ENCODE peak calls at places on chromosomes 4 and X, in six cellular contexts. S is WERI-Rb-1; I is lower lobe of right lung; Z is endodermal cell; D is mammary epithelial cell; B is CD8-positive, alpha-beta T cell. V is an unnamed sample.

GRCh38 chr4:27239651-27240050 is 379.0 kb downstream of the STIM2 start:
- DNase-seq in B (no peak), Z (no peak), D (peak), I (no peak), S (no peak), V (no peak)

GRCh38 chr4:124415206-124415605 is 297.3 kb downstream of the ANKRD50 start:
- DNase-seq in Z (no peak), D (no peak), I (no peak), B (no peak), S (no peak), V (no peak)

GRCh38 chr4:76993787-76994641 is 44.5 kb downstream of the SEPTIN11 start:
- DNase-seq in D (no peak), I (no peak), Z (no peak), S (no peak), B (peak), V (no peak)

GRCh38 chr4:85870298-85871083 is 395.5 kb downstream of the ARHGAP24 start:
- DNase-seq in D (no peak), Z (no peak), I (no peak), S (no peak), B (no peak), V (no peak)

GRCh38 chrX:95063554-95063953 is 1389.5 kb downstream of the FAM133A start:
- DNase-seq in I (no peak), B (no peak), S (no peak), Z (no peak), D (peak), V (no peak)

GRCh38 chrX:136067946-136068345 is 79.4 kb upstream of the FHL1 start:
- DNase-seq in Z (no peak), D (no peak), B (no peak), S (no peak), I (no peak), V (no peak)

GRCh38 chr4:126627255-126627654 is 1005.5 kb upstream of the INTU start:
- DNase-seq in D (peak), B (no peak), I (no peak), Z (peak), S (peak), V (no peak)

GRCh38 chr4:70721747-70722146 is at the start of gene RUFY3:
- DNase-seq in S (peak), Z (no peak), B (no peak), D (no peak), I (no peak), V (no peak)

GRCh38 chrX:44144491-44144890 is 171.3 kb upstream of the NDP start:
- DNase-seq in D (no peak), I (no peak), B (no peak), S (no peak), Z (no peak), V (no peak)

GRCh38 chr4:67555447-67555846 is 3.1 kb upstream of the STAP1 start:
- DNase-seq in I (no peak), S (no peak), D (no peak), B (no peak), Z (no peak), V (no peak)

GRCh38 chrX:56782791-56783449 is 53.9 kb downstream of the NBDY start:
- DNase-seq in B (no peak), I (no peak), Z (no peak), S (no peak), D (no peak), V (no peak)

GRCh38 chrX:51178352-51178751 is 154.3 kb upstream of the NUDT10 start:
- DNase-seq in S (no peak), I (no peak), B (no peak), D (no peak), Z (no peak), V (no peak)

GRCh38 chr4:94548571-94548970 is 96.8 kb downstream of the PDLIM5 start:
- DNase-seq in Z (no peak), S (no peak), D (peak), B (no peak), I (no peak), V (no peak)

GRCh38 chrX:106170318-106170717 is 2.2 kb downstream of the PWWP3B start:
- DNase-seq in D (peak), Z (no peak), I (no peak), B (no peak), S (no peak), V (no peak)

GRCh38 chrX:130801901-130802300 is 101.1 kb downstream of the ENOX2 start:
- DNase-seq in I (no peak), D (no peak), S (no peak), B (no peak), Z (peak), V (no peak)

GRCh38 chrX:96569034-96569433 is 115.6 kb upstream of the DIAPH2 start:
- DNase-seq in B (no peak), Z (no peak), I (no peak), D (no peak), S (no peak), V (no peak)

GRCh38 chrX:136468391-136469103 is 19.2 kb upstream of the BRS3 start:
- DNase-seq in S (no peak), I (no peak), D (no peak), B (no peak), Z (no peak), V (no peak)

GRCh38 chr4:153152453-153153338 is 51.5 kb upstream of the TRIM2 start:
- DNase-seq in B (peak), I (peak), D (peak), S (peak), Z (peak), V (peak)

GRCh38 chr4:62601737-62602136 is 1401.6 kb downstream of the ADGRL3 start:
- DNase-seq in B (no peak), I (no peak), D (no peak), Z (no peak), S (no peak), V (no peak)

GRCh38 chrX:48937065-48937907 is 18.5 kb upstream of the PIM2 start:
- DNase-seq in Z (peak), S (no peak), D (no peak), I (peak), B (peak), V (peak)

GRCh38 chr4:30722916-30723270 is 2.7 kb downstream of the PCDH7 start:
- DNase-seq in B (no peak), Z (peak), S (peak), I (no peak), D (no peak), V (no peak)

GRCh38 chr4:123978637-123979036 is 582.0 kb downstream of the SPRY1 start:
- DNase-seq in Z (no peak), B (no peak), D (no peak), I (no peak), S (no peak), V (no peak)

GRCh38 chrX:130118941-130119640 is 8.8 kb upstream of the ELF4 start:
- DNase-seq in D (peak), I (no peak), Z (no peak), S (no peak), B (no peak), V (no peak)

GRCh38 chr4:138086471-138086870 is 155.7 kb downstream of the SLC7A11 start:
- DNase-seq in B (no peak), D (no peak), S (no peak), Z (no peak), I (no peak), V (no peak)

GRCh38 chr4:121950212-121950679 is 1.6 kb downstream of the TRPC3 start:
- DNase-seq in I (peak), B (peak), Z (peak), S (peak), D (peak), V (peak)

GRCh38 chr4:159174645-159175147 is 71.8 kb downstream of the RAPGEF2 start:
- DNase-seq in D (no peak), B (no peak), S (no peak), I (no peak), Z (no peak), V (no peak)

GRCh38 chr4:129085472-129085871 is 7.9 kb downstream of the SCLT1 start:
- DNase-seq in B (no peak), Z (no peak), I (no peak), S (no peak), D (no peak), V (no peak)

GRCh38 chr4:150001815-150002214 is 76.4 kb upstream of the DCLK2 start:
- DNase-seq in B (no peak), D (peak), I (no peak), Z (no peak), S (no peak), V (no peak)

GRCh38 chr4:147201016-147201415 is 255.4 kb upstream of the TTC29 start:
- DNase-seq in I (no peak), Z (no peak), S (no peak), B (no peak), D (no peak), V (no peak)

GRCh38 chr4:140052050-140052449 is 101.9 kb downstream of the MAML3 start:
- DNase-seq in I (peak), S (peak), D (peak), B (peak), Z (peak), V (peak)
- TF ChIP-seq CTCF in I (peak), S (peak), D (peak), B (no peak), Z (peak), V (peak)

GRCh38 chrX:17567173-17567572 is 170.1 kb upstream of the SCML1 start:
- DNase-seq in S (no peak), I (no peak), B (no peak), Z (no peak), D (no peak), V (no peak)
- H3K27ac ChIP-seq in S (no peak), I (no peak), B (no peak), Z (no peak), D (no peak), V (no peak)

DNA sequence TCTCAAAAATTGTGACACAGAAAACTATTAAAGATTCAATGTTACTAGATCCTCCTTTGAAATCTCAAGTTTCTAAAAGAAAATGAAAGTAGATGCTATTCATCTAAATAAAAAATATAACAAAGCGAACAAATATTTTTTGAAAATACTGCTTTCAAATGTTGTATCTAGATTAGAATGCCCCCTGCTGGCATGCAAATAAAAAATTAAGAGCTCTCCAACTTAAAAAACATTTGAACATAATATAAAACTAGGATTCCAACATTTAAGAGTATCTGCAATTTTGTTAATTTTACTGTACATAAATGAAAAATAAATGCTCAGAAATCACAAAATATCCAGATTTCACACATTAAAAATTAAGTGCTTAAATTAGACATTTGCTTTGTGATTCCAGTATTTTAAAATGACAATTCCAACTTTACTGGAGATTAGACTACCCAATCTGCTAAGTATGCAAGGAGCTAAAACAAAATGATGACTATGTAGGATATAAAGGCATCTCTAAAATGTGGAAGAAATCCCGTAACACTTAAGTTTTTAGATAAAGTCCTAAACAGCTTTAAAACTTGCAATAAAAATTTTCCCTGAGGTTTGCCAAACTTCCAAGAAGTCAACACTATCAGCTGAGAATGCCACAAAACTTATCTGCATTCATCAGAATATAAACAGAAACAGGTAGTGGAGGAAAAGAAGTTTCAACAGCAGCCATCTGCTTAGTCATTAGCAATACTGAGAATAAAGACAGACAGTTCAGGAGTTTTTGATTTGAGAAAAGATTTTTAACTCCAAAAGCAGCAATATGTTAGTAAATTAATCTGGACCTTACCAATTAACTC is 32.6 kb downstream of the DHX15 start:
- DNase-seq in Z (no peak), I (no peak), B (no peak), D (no peak), S (no peak), V (no peak)
- TF ChIP-seq CTCF in Z (peak), I (peak), B (peak), D (peak), S (no peak), V (peak)

DNA sequence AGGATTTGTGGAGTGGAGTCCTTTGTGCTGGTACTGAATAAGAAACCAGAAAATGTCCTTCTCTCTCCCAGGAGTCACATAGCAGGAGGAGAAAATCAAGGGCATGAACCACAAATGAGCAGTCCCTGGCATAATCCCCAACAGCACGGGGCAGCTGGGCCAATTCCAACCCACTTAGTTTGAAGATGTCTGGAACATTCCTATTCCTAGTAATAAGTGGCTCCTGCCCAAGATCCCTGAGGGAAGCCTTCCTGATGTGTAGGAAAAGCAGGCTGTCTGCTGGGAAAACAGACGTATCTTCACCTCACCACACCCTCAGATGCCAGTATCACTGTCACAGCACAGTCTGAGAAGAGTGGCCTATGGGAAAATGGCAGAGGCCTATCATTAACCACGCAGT is 182.8 kb upstream of the MAP3K15 start:
- DNase-seq in D (peak), I (no peak), B (no peak), S (no peak), Z (no peak), V (no peak)
- H3K27ac ChIP-seq in D (peak), I (no peak), B (no peak), S (no peak), Z (no peak), V (no peak)

GRCh38 chr4:185286571-185286970 is 77.2 kb downstream of the SNX25 start:
- DNase-seq in D (no peak), S (no peak), Z (no peak), B (no peak), I (no peak), V (no peak)

GRCh38 chr4:185283723-185284122 is 74.3 kb downstream of the SNX25 start:
- DNase-seq in B (no peak), I (no peak), D (peak), S (no peak), Z (no peak), V (no peak)

GRCh38 chr4:185285632-185286393 is 76.4 kb downstream of the SNX25 start:
- DNase-seq in I (no peak), B (no peak), D (no peak), S (no peak), Z (no peak), V (no peak)

GRCh38 chr4:185280608-185281007 is 71.2 kb downstream of the SNX25 start:
- DNase-seq in Z (no peak), S (no peak), I (no peak), D (no peak), B (no peak), V (no peak)

DNA sequence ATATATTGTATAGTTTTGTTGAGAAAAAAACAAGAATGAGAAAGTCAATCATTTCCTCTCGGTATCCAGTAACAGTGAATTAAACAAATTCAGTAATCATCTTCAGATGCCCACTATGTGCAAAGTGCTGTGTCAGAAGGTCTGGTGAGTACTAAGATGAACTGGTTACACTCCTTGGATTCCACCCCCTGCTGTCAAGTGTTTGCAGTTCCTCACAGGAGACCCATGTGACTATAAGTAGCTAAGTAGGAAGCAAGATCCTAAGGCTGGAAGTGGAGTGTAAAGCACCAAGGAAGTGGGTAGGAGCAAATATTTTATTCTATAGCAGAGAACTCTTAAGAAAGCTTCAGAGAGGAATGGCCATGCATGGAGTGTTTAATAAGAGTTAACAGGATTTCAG is 73.6 kb downstream of the SNX25 start:
- DNase-seq in S (peak), B (no peak), Z (peak), D (no peak), I (no peak), V (no peak)
- TF ChIP-seq CTCF in S (peak), B (no peak), Z (no peak), D (no peak), I (no peak), V (no peak)

DNA sequence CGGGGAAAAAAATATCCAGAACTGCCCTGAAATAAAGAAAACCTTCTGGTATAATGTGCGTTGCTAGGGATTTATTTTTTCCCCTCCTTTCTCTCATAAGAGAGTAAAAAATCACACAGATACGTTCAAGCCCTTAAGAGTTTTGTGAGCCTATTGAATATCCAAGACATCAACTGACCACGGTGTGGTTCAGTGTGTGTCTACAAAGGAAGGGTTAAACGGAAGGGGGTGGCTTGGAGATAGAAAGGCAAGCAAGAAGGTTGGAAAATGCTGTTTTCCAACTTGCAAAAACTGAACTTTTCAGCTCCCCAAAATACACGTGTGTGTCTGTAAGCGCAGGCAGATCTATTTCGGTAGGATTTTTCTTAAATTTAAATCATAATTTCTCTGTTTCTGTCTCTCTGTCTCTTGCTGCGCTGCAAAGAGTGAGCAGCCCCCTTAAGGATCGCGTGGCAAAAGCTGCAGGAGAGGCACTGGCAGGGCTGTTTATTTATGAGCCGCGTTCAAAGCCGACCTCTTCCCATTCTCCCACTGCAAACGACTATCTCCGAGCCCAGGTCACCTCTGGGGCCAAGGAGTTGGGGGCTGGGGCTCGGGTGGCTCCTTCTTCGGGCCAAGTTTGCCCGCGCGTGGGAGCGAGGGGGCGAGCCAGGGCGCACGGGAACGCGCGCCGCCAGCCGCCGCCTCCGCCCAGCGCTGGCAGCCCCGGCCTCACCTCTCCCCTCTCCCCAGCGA is 477 bp upstream of the SLIT2 start:
- DNase-seq in S (no peak), D (no peak), I (no peak), Z (no peak), B (no peak), V (no peak)
- H3K27ac ChIP-seq in S (no peak), D (no peak), I (no peak), Z (no peak), B (no peak), V (no peak)

GRCh38 chrX:21479695-21480280 is 105.6 kb downstream of the CNKSR2 start:
- DNase-seq in S (no peak), I (no peak), B (no peak), Z (peak), D (peak), V (no peak)
- TF ChIP-seq CTCF in S (peak), I (peak), B (peak), Z (peak), D (peak), V (peak)

GRCh38 chrX:33133320-33133719 is 78.0 kb downstream of the DMD start:
- DNase-seq in Z (no peak), S (no peak), D (no peak), B (no peak), I (no peak), V (no peak)

GRCh38 chrX:33132569-33132968 is 78.8 kb downstream of the DMD start:
- DNase-seq in Z (no peak), B (no peak), S (no peak), I (no peak), D (no peak), V (no peak)

GRCh38 chrX:33126469-33126868 is 84.9 kb downstream of the DMD start:
- DNase-seq in D (no peak), B (no peak), I (no peak), S (no peak), Z (no peak), V (no peak)

GRCh38 chrX:33134164-33134563 is 77.2 kb downstream of the DMD start:
- DNase-seq in Z (no peak), B (no peak), S (no peak), D (no peak), I (no peak), V (no peak)

GRCh38 chrX:33128048-33128805 is 83.1 kb downstream of the DMD start:
- DNase-seq in D (no peak), Z (peak), I (no peak), S (peak), B (no peak), V (no peak)
- H3K27ac ChIP-seq in D (no peak), Z (no peak), I (no peak), S (peak), B (no peak), V (no peak)

GRCh38 chr4:1371831-1372165 is 24.8 kb downstream of the UVSSA start:
- DNase-seq in I (peak), B (no peak), S (no peak), Z (no peak), D (no peak), V (no peak)
- TF ChIP-seq CTCF in I (no peak), B (no peak), S (no peak), Z (no peak), D (no peak), V (no peak)

DNA sequence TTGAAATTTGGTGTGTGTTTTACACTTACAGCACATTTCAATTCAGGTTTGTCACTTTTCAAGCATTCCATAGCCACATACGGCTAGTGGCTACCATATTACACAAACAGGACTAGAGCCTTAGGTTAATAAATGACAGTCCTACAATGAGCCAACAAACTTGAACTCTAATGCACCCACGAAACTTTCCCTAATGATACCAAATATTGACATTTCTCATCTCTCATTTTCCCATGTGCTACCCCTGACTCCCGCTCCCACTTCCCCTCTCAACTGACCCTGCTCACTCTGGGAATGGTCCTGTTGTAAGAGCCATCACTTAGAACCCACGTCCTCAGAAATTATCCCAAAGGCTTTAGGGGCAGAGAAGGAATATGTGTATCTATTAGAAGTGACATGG is 4.9 kb upstream of the TLR10 start:
- DNase-seq in I (no peak), B (no peak), D (no peak), S (no peak), Z (no peak), V (no peak)
- H3K27ac ChIP-seq in I (no peak), B (no peak), D (no peak), S (no peak), Z (no peak), V (no peak)